ENCODE peak calls at places on chromosomes 16 and 17, in six cellular contexts. One of them, this sample, is unnamed.

GRCh38 chr16:17369441-17369951 is 101.3 kb downstream of the XYLT1 start:
- DNase-seq in mesendoderm: no peak
- DNase-seq in H1: no peak
- DNase-seq in neuronal stem cell: no peak
- DNase-seq in IMR-90: no peak
- DNase-seq in trophoblast cell: no peak
- DNase-seq in this sample: no peak

GRCh38 chr16:87226926-87227650 is 90.1 kb downstream of the C16orf95 start:
- DNase-seq in mesendoderm: no peak
- DNase-seq in H1: no peak
- DNase-seq in neuronal stem cell: no peak
- DNase-seq in IMR-90: peak
- DNase-seq in trophoblast cell: no peak
- DNase-seq in this sample: peak

GRCh38 chr17:67183531-67183930 is 61.5 kb downstream of the HELZ start:
- DNase-seq in mesendoderm: no peak
- DNase-seq in H1: no peak
- DNase-seq in neuronal stem cell: no peak
- DNase-seq in IMR-90: no peak
- DNase-seq in trophoblast cell: no peak
- DNase-seq in this sample: no peak

GRCh38 chr17:18224428-18225120 is 861 bp upstream of the LLGL1 start:
- DNase-seq in mesendoderm: peak
- DNase-seq in H1: peak
- DNase-seq in neuronal stem cell: peak
- DNase-seq in IMR-90: peak
- DNase-seq in trophoblast cell: no peak
- DNase-seq in this sample: peak

GRCh38 chr16:64363039-64363438 is 758.8 kb downstream of the CDH11 start:
- DNase-seq in mesendoderm: no peak
- DNase-seq in H1: no peak
- DNase-seq in neuronal stem cell: no peak
- DNase-seq in IMR-90: peak
- DNase-seq in trophoblast cell: no peak
- DNase-seq in this sample: peak

GRCh38 chr16:57394444-57394843 is 10.1 kb upstream of the CCL17 start:
- DNase-seq in mesendoderm: no peak
- DNase-seq in H1: no peak
- DNase-seq in neuronal stem cell: no peak
- DNase-seq in IMR-90: no peak
- DNase-seq in trophoblast cell: peak
- DNase-seq in this sample: no peak

GRCh38 chr17:28347261-28347891 is 10.0 kb downstream of the POLDIP2 start:
- DNase-seq in mesendoderm: peak
- DNase-seq in H1: no peak
- DNase-seq in neuronal stem cell: no peak
- DNase-seq in IMR-90: peak
- DNase-seq in trophoblast cell: peak
- DNase-seq in this sample: peak

GRCh38 chr17:79922161-79922569 is 82.9 kb upstream of the CBX4 start:
- DNase-seq in mesendoderm: no peak
- DNase-seq in H1: no peak
- DNase-seq in neuronal stem cell: no peak
- DNase-seq in IMR-90: no peak
- DNase-seq in trophoblast cell: no peak
- DNase-seq in this sample: no peak

GRCh38 chr17:50412188-50412732 is 13.8 kb upstream of the ACSF2 start:
- DNase-seq in mesendoderm: no peak
- DNase-seq in H1: no peak
- DNase-seq in neuronal stem cell: no peak
- DNase-seq in IMR-90: no peak
- DNase-seq in trophoblast cell: no peak
- DNase-seq in this sample: no peak

GRCh38 chr16:8194795-8195194 is 395.5 kb downstream of the TMEM114 start:
- DNase-seq in mesendoderm: peak
- DNase-seq in H1: peak
- DNase-seq in neuronal stem cell: peak
- DNase-seq in IMR-90: no peak
- DNase-seq in trophoblast cell: no peak
- DNase-seq in this sample: no peak

GRCh38 chr16:69883744-69884143 is 67.4 kb upstream of the CLEC18A start:
- DNase-seq in mesendoderm: no peak
- DNase-seq in H1: no peak
- DNase-seq in neuronal stem cell: no peak
- DNase-seq in IMR-90: no peak
- DNase-seq in trophoblast cell: no peak
- DNase-seq in this sample: no peak

GRCh38 chr17:80817321-80817845 is 174.3 kb upstream of the CHMP6 start:
- DNase-seq in mesendoderm: no peak
- DNase-seq in H1: no peak
- DNase-seq in neuronal stem cell: no peak
- DNase-seq in IMR-90: no peak
- DNase-seq in trophoblast cell: no peak
- DNase-seq in this sample: no peak

GRCh38 chr16:49876716-49877129 is 20.8 kb upstream of the ZNF423 start:
- DNase-seq in mesendoderm: peak
- DNase-seq in H1: peak
- DNase-seq in neuronal stem cell: peak
- DNase-seq in IMR-90: no peak
- DNase-seq in trophoblast cell: peak
- DNase-seq in this sample: peak

GRCh38 chr17:74360993-74361612 is 565 bp downstream of the BTBD17 start:
- DNase-seq in mesendoderm: peak
- DNase-seq in H1: no peak
- DNase-seq in neuronal stem cell: peak
- DNase-seq in IMR-90: peak
- DNase-seq in trophoblast cell: no peak
- DNase-seq in this sample: no peak

GRCh38 chr16:58661199-58661830 is 23.3 kb downstream of the SLC38A7 start:
- DNase-seq in mesendoderm: peak
- DNase-seq in H1: peak
- DNase-seq in neuronal stem cell: peak
- DNase-seq in IMR-90: peak
- DNase-seq in trophoblast cell: peak
- DNase-seq in this sample: peak

GRCh38 chr17:36085710-36086268 is 4.2 kb downstream of the CCL3 start:
- DNase-seq in mesendoderm: no peak
- DNase-seq in H1: no peak
- DNase-seq in neuronal stem cell: no peak
- DNase-seq in IMR-90: no peak
- DNase-seq in trophoblast cell: peak
- DNase-seq in this sample: no peak

DNA sequence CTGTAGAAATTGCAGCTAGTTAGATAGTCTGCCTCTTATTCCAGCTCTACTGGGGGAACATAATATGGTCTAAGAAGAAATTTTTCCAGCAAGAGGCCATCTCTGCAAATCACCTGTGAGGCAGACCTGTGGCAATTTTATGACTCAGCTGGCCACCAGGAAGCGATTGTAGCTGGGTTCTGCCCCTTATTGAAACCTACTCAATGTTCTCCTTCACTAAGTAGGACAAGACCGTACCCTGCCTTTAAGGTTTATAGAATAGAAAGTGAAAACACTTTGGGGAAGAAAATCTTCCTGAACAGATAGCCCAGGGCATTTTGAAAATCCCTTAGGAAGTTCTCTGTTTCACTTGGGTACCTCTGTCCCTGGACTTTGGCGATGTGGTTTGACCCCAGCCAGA is 7.9 kb downstream of the CCL3 start:
- DNase-seq in mesendoderm: no peak
- DNase-seq in H1: no peak
- DNase-seq in neuronal stem cell: no peak
- DNase-seq in IMR-90: no peak
- DNase-seq in trophoblast cell: no peak
- DNase-seq in this sample: no peak
- H3K4me3 ChIP-seq in mesendoderm: no peak
- H3K4me3 ChIP-seq in H1: no peak
- H3K4me3 ChIP-seq in neuronal stem cell: no peak
- H3K4me3 ChIP-seq in IMR-90: no peak
- H3K4me3 ChIP-seq in trophoblast cell: no peak
- H3K4me3 ChIP-seq in this sample: no peak

GRCh38 chr16:9681556-9681955 is 500.7 kb downstream of the GRIN2A start:
- DNase-seq in mesendoderm: no peak
- DNase-seq in H1: no peak
- DNase-seq in neuronal stem cell: no peak
- DNase-seq in IMR-90: no peak
- DNase-seq in trophoblast cell: no peak
- DNase-seq in this sample: no peak
- H2AK5ac ChIP-seq in mesendoderm: no peak
- H2AK5ac ChIP-seq in H1: peak
- H2AK5ac ChIP-seq in neuronal stem cell: no peak
- H2AK5ac ChIP-seq in IMR-90: no peak
- H2AK5ac ChIP-seq in trophoblast cell: no peak
- H2AK5ac ChIP-seq in this sample: no peak

GRCh38 chr16:30802971-30803370 is 16.0 kb upstream of the ZNF629 start:
- DNase-seq in mesendoderm: no peak
- DNase-seq in H1: no peak
- DNase-seq in neuronal stem cell: no peak
- DNase-seq in IMR-90: no peak
- DNase-seq in trophoblast cell: no peak
- DNase-seq in this sample: no peak

GRCh38 chr16:30808163-30808562 is 21.2 kb upstream of the ZNF629 start:
- DNase-seq in mesendoderm: no peak
- DNase-seq in H1: no peak
- DNase-seq in neuronal stem cell: no peak
- DNase-seq in IMR-90: no peak
- DNase-seq in trophoblast cell: no peak
- DNase-seq in this sample: no peak

GRCh38 chr16:30805056-30805369 is 18.0 kb upstream of the ZNF629 start:
- DNase-seq in mesendoderm: no peak
- DNase-seq in H1: no peak
- DNase-seq in neuronal stem cell: peak
- DNase-seq in IMR-90: no peak
- DNase-seq in trophoblast cell: peak
- DNase-seq in this sample: no peak

GRCh38 chr16:30805370-30806169 is 18.6 kb upstream of the ZNF629 start:
- DNase-seq in mesendoderm: peak
- DNase-seq in H1: no peak
- DNase-seq in neuronal stem cell: peak
- DNase-seq in IMR-90: peak
- DNase-seq in trophoblast cell: peak
- DNase-seq in this sample: peak
- H4K8ac ChIP-seq in mesendoderm: peak
- H4K8ac ChIP-seq in H1: peak
- H4K8ac ChIP-seq in neuronal stem cell: no peak
- H4K8ac ChIP-seq in IMR-90: peak
- H4K8ac ChIP-seq in trophoblast cell: peak
- H4K8ac ChIP-seq in this sample: peak

DNA sequence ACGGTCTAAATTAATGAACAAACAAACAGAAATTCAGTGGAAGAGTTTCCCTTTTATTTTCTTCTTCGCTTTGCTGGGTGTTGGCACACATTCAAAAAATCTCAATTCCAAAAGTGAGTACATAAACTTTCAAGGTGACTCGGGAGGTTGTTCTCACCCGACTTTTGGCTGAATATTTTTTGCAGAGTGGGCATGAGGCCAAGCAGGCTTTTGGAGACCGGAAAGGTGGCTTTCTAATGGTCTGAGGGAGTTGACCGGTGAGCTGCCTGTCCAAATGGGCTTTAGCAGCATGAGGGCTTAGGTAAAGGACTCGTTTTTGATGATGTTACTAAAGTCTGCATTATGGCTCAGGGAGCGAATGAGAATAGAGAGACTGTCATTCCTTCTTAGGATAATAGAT is 318.7 kb downstream of the CPPED1 start:
- DNase-seq in mesendoderm: no peak
- DNase-seq in H1: no peak
- DNase-seq in neuronal stem cell: no peak
- DNase-seq in IMR-90: no peak
- DNase-seq in trophoblast cell: no peak
- DNase-seq in this sample: no peak
- H3K4me3 ChIP-seq in mesendoderm: no peak
- H3K4me3 ChIP-seq in H1: no peak
- H3K4me3 ChIP-seq in neuronal stem cell: no peak
- H3K4me3 ChIP-seq in IMR-90: no peak
- H3K4me3 ChIP-seq in trophoblast cell: no peak
- H3K4me3 ChIP-seq in this sample: no peak

GRCh38 chr17:57650548-57650947 is 94.6 kb downstream of the CCDC182 start:
- DNase-seq in mesendoderm: no peak
- DNase-seq in H1: no peak
- DNase-seq in neuronal stem cell: no peak
- DNase-seq in IMR-90: no peak
- DNase-seq in trophoblast cell: no peak
- DNase-seq in this sample: no peak

GRCh38 chr17:57648720-57649119 is 96.4 kb downstream of the CCDC182 start:
- DNase-seq in mesendoderm: peak
- DNase-seq in H1: no peak
- DNase-seq in neuronal stem cell: no peak
- DNase-seq in IMR-90: no peak
- DNase-seq in trophoblast cell: no peak
- DNase-seq in this sample: no peak

GRCh38 chr17:57651451-57651850 is 93.6 kb downstream of the CCDC182 start:
- DNase-seq in mesendoderm: no peak
- DNase-seq in H1: no peak
- DNase-seq in neuronal stem cell: no peak
- DNase-seq in IMR-90: no peak
- DNase-seq in trophoblast cell: no peak
- DNase-seq in this sample: no peak

GRCh38 chr17:57649731-57650484 is 95.2 kb downstream of the CCDC182 start:
- DNase-seq in mesendoderm: peak
- DNase-seq in H1: no peak
- DNase-seq in neuronal stem cell: no peak
- DNase-seq in IMR-90: peak
- DNase-seq in trophoblast cell: peak
- DNase-seq in this sample: peak

DNA sequence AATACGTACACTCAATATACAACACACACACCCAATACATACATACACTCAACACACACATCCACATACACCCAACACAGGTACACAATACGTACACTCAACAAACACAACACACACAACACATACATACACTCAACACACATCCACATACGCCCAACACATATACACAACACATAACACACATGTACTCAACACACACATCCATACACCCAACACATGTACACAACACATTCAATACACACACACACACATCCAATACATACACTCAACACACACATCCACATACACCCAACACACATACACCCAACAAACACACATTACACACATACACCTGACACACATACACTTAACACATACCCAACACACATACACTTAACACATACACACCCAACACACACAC is 95.9 kb downstream of the CCDC182 start:
- DNase-seq in mesendoderm: no peak
- DNase-seq in H1: no peak
- DNase-seq in neuronal stem cell: no peak
- DNase-seq in IMR-90: no peak
- DNase-seq in trophoblast cell: no peak
- DNase-seq in this sample: no peak
- H2AK5ac ChIP-seq in mesendoderm: peak
- H2AK5ac ChIP-seq in H1: peak
- H2AK5ac ChIP-seq in neuronal stem cell: no peak
- H2AK5ac ChIP-seq in IMR-90: peak
- H2AK5ac ChIP-seq in trophoblast cell: no peak
- H2AK5ac ChIP-seq in this sample: no peak

GRCh38 chr16:3262517-3262916 is 6.1 kb upstream of the MEFV start:
- DNase-seq in mesendoderm: no peak
- DNase-seq in H1: no peak
- DNase-seq in neuronal stem cell: no peak
- DNase-seq in IMR-90: no peak
- DNase-seq in trophoblast cell: no peak
- DNase-seq in this sample: no peak
- H4K8ac ChIP-seq in mesendoderm: no peak
- H4K8ac ChIP-seq in H1: no peak
- H4K8ac ChIP-seq in neuronal stem cell: no peak
- H4K8ac ChIP-seq in IMR-90: no peak
- H4K8ac ChIP-seq in trophoblast cell: no peak
- H4K8ac ChIP-seq in this sample: no peak

This sample was measured in mesenchymal stem cell.